ENCODE peak calls at places on chromosomes 11 and 22, in ten cellular contexts. One of them, this sample, is unnamed.

GRCh38 chr11:88206746-88207145 is 31.5 kb upstream of the RAB38 start:
- DNase-seq in progenitor cell of endocrine pancreas: no peak
- DNase-seq in breast epithelium: no peak
- DNase-seq in endothelial cell: no peak
- DNase-seq in right lobe of liver: no peak
- DNase-seq in IMR-90: no peak
- DNase-seq in vagina: no peak
- DNase-seq in tibial artery: no peak
- DNase-seq in BJ: peak
- DNase-seq in Calu3: no peak
- DNase-seq in this sample: no peak

GRCh38 chr11:1195690-1196515 is 27.0 kb upstream of the MUC5B start:
- DNase-seq in progenitor cell of endocrine pancreas: no peak
- DNase-seq in breast epithelium: no peak
- DNase-seq in endothelial cell: no peak
- DNase-seq in right lobe of liver: peak
- DNase-seq in IMR-90: no peak
- DNase-seq in vagina: no peak
- DNase-seq in tibial artery: peak
- DNase-seq in BJ: no peak
- DNase-seq in Calu3: no peak
- DNase-seq in this sample: peak

GRCh38 chr22:24543068-24543675 is 11.8 kb downstream of the GUCD1 start:
- DNase-seq in progenitor cell of endocrine pancreas: no peak
- DNase-seq in breast epithelium: no peak
- DNase-seq in endothelial cell: no peak
- DNase-seq in right lobe of liver: peak
- DNase-seq in IMR-90: no peak
- DNase-seq in vagina: no peak
- DNase-seq in tibial artery: no peak
- DNase-seq in BJ: no peak
- DNase-seq in Calu3: no peak
- DNase-seq in this sample: no peak

GRCh38 chr11:67298786-67299185 is 4.5 kb upstream of the SSH3 start:
- DNase-seq in progenitor cell of endocrine pancreas: no peak
- DNase-seq in breast epithelium: no peak
- DNase-seq in endothelial cell: no peak
- DNase-seq in right lobe of liver: no peak
- DNase-seq in IMR-90: no peak
- DNase-seq in vagina: no peak
- DNase-seq in tibial artery: no peak
- DNase-seq in BJ: no peak
- DNase-seq in Calu3: no peak
- DNase-seq in this sample: no peak

GRCh38 chr11:39236916-39237315 is 2222.5 kb downstream of the LRRC4C start:
- DNase-seq in progenitor cell of endocrine pancreas: no peak
- DNase-seq in breast epithelium: no peak
- DNase-seq in endothelial cell: no peak
- DNase-seq in right lobe of liver: no peak
- DNase-seq in IMR-90: no peak
- DNase-seq in vagina: no peak
- DNase-seq in tibial artery: no peak
- DNase-seq in BJ: no peak
- DNase-seq in Calu3: no peak
- DNase-seq in this sample: no peak

GRCh38 chr22:47100019-47100418 is 337.6 kb downstream of the TBC1D22A start:
- DNase-seq in progenitor cell of endocrine pancreas: no peak
- DNase-seq in breast epithelium: peak
- DNase-seq in endothelial cell: no peak
- DNase-seq in right lobe of liver: no peak
- DNase-seq in IMR-90: no peak
- DNase-seq in vagina: no peak
- DNase-seq in tibial artery: no peak
- DNase-seq in BJ: no peak
- DNase-seq in Calu3: no peak
- DNase-seq in this sample: no peak

GRCh38 chr11:131190446-131190845 is 180.0 kb upstream of the NTM start:
- DNase-seq in progenitor cell of endocrine pancreas: no peak
- DNase-seq in breast epithelium: no peak
- DNase-seq in endothelial cell: no peak
- DNase-seq in right lobe of liver: no peak
- DNase-seq in IMR-90: no peak
- DNase-seq in vagina: no peak
- DNase-seq in tibial artery: no peak
- DNase-seq in BJ: no peak
- DNase-seq in Calu3: no peak
- DNase-seq in this sample: no peak

GRCh38 chr11:40306938-40307548 is 1152.4 kb downstream of the LRRC4C start:
- DNase-seq in progenitor cell of endocrine pancreas: no peak
- DNase-seq in breast epithelium: no peak
- DNase-seq in endothelial cell: peak
- DNase-seq in right lobe of liver: no peak
- DNase-seq in IMR-90: peak
- DNase-seq in vagina: no peak
- DNase-seq in tibial artery: no peak
- DNase-seq in BJ: no peak
- DNase-seq in Calu3: no peak
- DNase-seq in this sample: no peak

GRCh38 chr22:29744902-29745301 is 21.9 kb downstream of the ZMAT5 start:
- DNase-seq in progenitor cell of endocrine pancreas: no peak
- DNase-seq in breast epithelium: peak
- DNase-seq in endothelial cell: no peak
- DNase-seq in right lobe of liver: no peak
- DNase-seq in IMR-90: peak
- DNase-seq in vagina: peak
- DNase-seq in tibial artery: no peak
- DNase-seq in BJ: no peak
- DNase-seq in Calu3: no peak
- DNase-seq in this sample: no peak

DNA sequence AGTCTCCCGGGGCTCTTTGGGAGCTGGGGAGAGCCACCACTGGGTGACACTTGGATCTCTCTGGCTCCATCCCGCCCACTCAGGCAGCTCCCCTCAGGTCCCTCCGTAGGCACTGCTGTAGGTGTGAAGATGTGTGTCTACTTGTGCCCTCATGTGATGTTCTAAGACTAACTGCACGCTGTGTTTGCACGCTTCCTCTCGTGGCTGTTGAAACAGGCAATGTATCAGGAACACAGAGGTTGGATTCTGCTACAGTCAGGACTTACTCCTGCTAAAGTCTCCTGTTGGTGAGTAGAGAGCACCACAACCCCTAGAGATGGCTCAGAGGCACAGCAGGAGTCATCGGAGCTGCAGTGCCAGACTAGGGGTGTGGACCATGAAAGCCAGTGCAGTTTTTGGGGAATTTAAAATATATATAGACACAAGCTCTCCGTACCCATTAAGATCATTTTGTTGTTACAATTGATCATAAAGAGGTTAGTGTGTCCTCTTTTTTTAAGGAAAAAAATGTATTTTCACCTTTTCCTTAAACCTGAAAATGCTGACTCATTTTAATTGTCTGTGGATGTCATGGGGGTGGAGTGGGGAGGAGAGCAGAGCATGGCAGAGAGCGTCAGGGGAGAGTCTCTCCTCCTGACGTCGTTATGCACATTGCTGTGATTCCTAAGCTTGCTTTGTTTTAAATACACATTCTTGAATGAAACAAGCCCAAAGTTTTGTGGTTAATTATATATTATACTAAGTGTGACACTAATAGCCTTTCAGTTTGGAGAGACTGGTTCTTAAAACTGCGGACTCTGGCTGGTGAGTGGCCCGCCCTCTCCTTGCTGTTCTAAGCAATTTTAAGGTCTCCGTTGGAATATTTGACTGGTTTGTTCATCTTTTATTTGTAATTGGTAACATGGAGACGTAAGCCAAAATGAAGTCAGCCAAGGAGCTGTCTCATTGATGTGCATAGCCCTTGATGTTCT is 16.2 kb upstream of the CTTN start:
- DNase-seq in progenitor cell of endocrine pancreas: no peak
- DNase-seq in breast epithelium: no peak
- DNase-seq in endothelial cell: no peak
- DNase-seq in right lobe of liver: no peak
- DNase-seq in IMR-90: peak
- DNase-seq in vagina: no peak
- DNase-seq in tibial artery: no peak
- DNase-seq in BJ: peak
- DNase-seq in Calu3: no peak
- DNase-seq in this sample: no peak
- TF ChIP-seq CTCF in progenitor cell of endocrine pancreas: no peak
- TF ChIP-seq CTCF in breast epithelium: no peak
- TF ChIP-seq CTCF in endothelial cell: no peak
- TF ChIP-seq CTCF in right lobe of liver: no peak
- TF ChIP-seq CTCF in IMR-90: peak
- TF ChIP-seq CTCF in vagina: no peak
- TF ChIP-seq CTCF in tibial artery: no peak
- TF ChIP-seq CTCF in BJ: peak
- TF ChIP-seq CTCF in Calu3: no peak
- TF ChIP-seq CTCF in this sample: no peak

DNA sequence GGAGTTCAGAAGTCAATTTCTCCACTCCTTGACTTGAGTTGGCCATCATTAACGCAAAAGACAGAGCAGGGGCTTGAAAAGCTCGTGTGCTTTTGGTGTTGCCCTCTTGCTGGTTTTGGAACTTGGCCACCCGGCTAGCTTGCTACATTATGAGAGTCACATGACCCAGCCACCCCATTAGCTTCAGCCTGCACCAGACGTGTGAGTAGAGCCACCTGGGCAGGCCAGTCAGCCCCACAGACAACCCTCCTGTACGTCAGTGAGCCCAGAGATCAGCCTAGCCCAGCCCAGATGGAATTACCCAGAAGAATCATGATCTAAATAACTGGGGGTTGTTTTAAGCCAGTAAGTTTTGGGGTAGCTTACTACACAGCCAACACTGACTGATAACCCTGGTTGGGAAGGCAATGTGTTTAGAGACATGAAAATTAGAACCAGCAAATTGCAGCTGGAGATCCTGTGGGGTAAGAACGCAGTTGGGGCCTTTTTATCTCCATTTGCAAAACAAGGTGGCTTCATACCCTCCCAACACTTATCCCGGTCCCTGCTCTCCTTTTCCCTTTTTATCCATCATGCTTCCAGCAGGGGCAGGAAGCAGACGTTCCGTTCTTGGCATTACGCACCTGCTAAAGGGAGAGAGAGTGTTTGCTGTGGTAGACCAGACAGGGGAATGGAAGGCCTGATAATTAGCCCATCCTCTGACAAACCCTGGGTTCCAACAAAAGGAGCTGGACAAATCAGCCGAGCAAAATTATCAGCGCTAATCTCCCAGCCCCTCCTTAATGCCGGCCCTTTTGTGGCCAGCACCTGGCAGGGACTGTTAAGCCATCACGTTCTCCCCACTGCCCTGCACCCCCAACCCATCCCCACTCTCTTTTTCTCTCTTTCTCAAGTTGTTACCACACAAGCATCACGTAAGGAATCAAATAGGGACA is 548.7 kb upstream of the CADM1 start:
- DNase-seq in progenitor cell of endocrine pancreas: no peak
- DNase-seq in breast epithelium: no peak
- DNase-seq in endothelial cell: no peak
- DNase-seq in right lobe of liver: no peak
- DNase-seq in IMR-90: no peak
- DNase-seq in vagina: no peak
- DNase-seq in tibial artery: no peak
- DNase-seq in BJ: no peak
- DNase-seq in Calu3: no peak
- DNase-seq in this sample: no peak
- TF ChIP-seq CTCF in progenitor cell of endocrine pancreas: no peak
- TF ChIP-seq CTCF in breast epithelium: no peak
- TF ChIP-seq CTCF in endothelial cell: no peak
- TF ChIP-seq CTCF in right lobe of liver: no peak
- TF ChIP-seq CTCF in IMR-90: no peak
- TF ChIP-seq CTCF in vagina: no peak
- TF ChIP-seq CTCF in tibial artery: no peak
- TF ChIP-seq CTCF in BJ: no peak
- TF ChIP-seq CTCF in Calu3: no peak
- TF ChIP-seq CTCF in this sample: no peak

DNA sequence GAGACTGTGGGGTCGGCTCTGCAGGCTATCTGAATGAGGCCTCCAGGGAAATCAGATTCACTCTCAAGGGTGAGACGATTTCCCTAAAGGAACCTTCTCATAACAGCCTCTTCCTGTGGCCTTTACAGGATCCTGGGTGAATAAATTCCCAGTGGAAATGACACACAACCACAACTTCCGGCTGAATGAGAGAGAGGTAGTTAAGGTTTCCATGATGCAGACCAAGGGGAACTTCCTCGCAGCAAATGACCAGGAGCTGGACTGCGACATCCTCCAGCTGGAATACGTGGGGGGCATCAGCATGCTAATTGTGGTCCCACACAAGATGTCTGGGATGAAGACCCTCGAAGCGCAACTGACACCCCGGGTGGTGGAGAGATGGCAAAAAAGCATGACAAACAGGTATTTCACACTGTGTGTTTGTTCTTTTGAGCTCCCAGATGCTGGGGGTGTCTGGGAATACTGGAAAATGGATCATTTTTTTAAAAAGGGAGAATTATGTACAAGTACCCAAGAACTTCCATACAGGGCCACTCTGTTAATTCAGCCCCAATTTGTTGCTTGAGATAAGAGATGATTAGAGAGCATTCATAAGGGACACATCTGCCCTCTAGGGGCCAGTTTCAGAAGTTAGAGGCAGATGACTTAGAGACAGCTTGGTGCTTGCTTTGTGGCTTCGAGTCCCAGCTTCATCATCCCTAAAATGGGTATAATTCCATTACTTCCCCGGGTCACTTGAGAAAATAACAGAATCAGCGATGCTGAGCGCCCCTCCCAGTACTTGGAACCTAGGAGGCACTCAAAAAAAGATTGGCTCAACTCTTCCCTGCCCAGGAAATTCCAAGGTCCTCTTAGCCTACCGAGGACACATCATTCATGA is 10.2 kb downstream of the SERPIND1 start:
- DNase-seq in progenitor cell of endocrine pancreas: no peak
- DNase-seq in breast epithelium: no peak
- DNase-seq in endothelial cell: peak
- DNase-seq in right lobe of liver: no peak
- DNase-seq in IMR-90: peak
- DNase-seq in vagina: no peak
- DNase-seq in tibial artery: no peak
- DNase-seq in BJ: no peak
- DNase-seq in Calu3: peak
- DNase-seq in this sample: no peak
- TF ChIP-seq CTCF in progenitor cell of endocrine pancreas: peak
- TF ChIP-seq CTCF in breast epithelium: peak
- TF ChIP-seq CTCF in endothelial cell: peak
- TF ChIP-seq CTCF in right lobe of liver: peak
- TF ChIP-seq CTCF in IMR-90: peak
- TF ChIP-seq CTCF in vagina: no peak
- TF ChIP-seq CTCF in tibial artery: peak
- TF ChIP-seq CTCF in BJ: peak
- TF ChIP-seq CTCF in Calu3: peak
- TF ChIP-seq CTCF in this sample: peak

GRCh38 chr22:31611065-31611760 is 50.8 kb downstream of the PISD start:
- DNase-seq in progenitor cell of endocrine pancreas: no peak
- DNase-seq in breast epithelium: no peak
- DNase-seq in endothelial cell: no peak
- DNase-seq in right lobe of liver: no peak
- DNase-seq in IMR-90: peak
- DNase-seq in vagina: no peak
- DNase-seq in tibial artery: no peak
- DNase-seq in BJ: no peak
- DNase-seq in Calu3: no peak
- DNase-seq in this sample: no peak
- TF ChIP-seq CTCF in progenitor cell of endocrine pancreas: no peak
- TF ChIP-seq CTCF in breast epithelium: no peak
- TF ChIP-seq CTCF in endothelial cell: no peak
- TF ChIP-seq CTCF in right lobe of liver: no peak
- TF ChIP-seq CTCF in IMR-90: no peak
- TF ChIP-seq CTCF in vagina: no peak
- TF ChIP-seq CTCF in tibial artery: no peak
- TF ChIP-seq CTCF in BJ: no peak
- TF ChIP-seq CTCF in Calu3: no peak
- TF ChIP-seq CTCF in this sample: no peak